ENCODE peak calls at places on chromosomes 4 and X, in eight cellular contexts. Z is EH; K is activated CD4-positive, alpha-beta T cell treated with anti-CD3 and anti-CD28 coated beads, Interleukin-2, amount 50 U/mL, for 1 hour; P is NCI-H774; B is sciatic nerve; L is AG20443; T is RCC 7860; G is GM18507. U is an unnamed sample.
A peak's percentile ranks its signal among the peaks of the same experiment; 100 is the strongest.

GRCh38 chr4:154722262-154722661 is 21.5 kb upstream of the LRAT start:
- DNase-seq in Z (no peak), K (no peak), P (no peak), B (no peak), L (no peak), T (no peak), G (no peak), U (no peak)

GRCh38 chrX:153814591-153815315 is 15.6 kb downstream of the PDZD4 start:
- DNase-seq in Z (no peak), K (no peak), P (no peak), B (no peak), L (no peak), T (no peak), G (no peak), U (no peak)

GRCh38 chrX:103488332-103488731 is 31.0 kb downstream of the RAB40A start:
- DNase-seq in Z (peak; percentile 32), K (no peak), P (no peak), B (no peak), L (peak; percentile 48), T (no peak), G (no peak), U (no peak)

GRCh38 chr4:154577324-154577723 is 13.2 kb downstream of the FGA start:
- DNase-seq in Z (no peak), K (no peak), P (no peak), B (no peak), L (no peak), T (no peak), G (no peak), U (no peak)

GRCh38 chr4:48554606-48555005 is 64.6 kb downstream of the ZAR1 start:
- DNase-seq in Z (no peak), K (no peak), P (no peak), B (no peak), L (no peak), T (no peak), G (no peak), U (no peak)

GRCh38 chr4:124530464-124531077 is 182.0 kb downstream of the ANKRD50 start:
- DNase-seq in Z (peak; percentile 15), K (no peak), P (no peak), B (no peak), L (no peak), T (no peak), G (no peak), U (no peak)

GRCh38 chrX:1481636-1482529 is 29.2 kb upstream of the ASMTL start:
- DNase-seq in Z (peak; percentile 86), K (peak; percentile 70), P (no peak), B (no peak), L (peak; percentile 84), T (peak; percentile 13), G (no peak), U (no peak)

GRCh38 chr4:17115546-17115945 is 217.1 kb upstream of the LDB2 start:
- DNase-seq in Z (no peak), K (no peak), P (no peak), B (no peak), L (no peak), T (no peak), G (no peak), U (no peak)

GRCh38 chrX:124476562-124476961 is 130.2 kb downstream of the SH2D1A start:
- DNase-seq in Z (no peak), K (no peak), P (no peak), B (no peak), L (no peak), T (no peak), G (no peak), U (no peak)

GRCh38 chrX:154317391-154318000 is 21.9 kb downstream of the TKTL1 start:
- DNase-seq in Z (peak; percentile 36), K (no peak), P (no peak), B (no peak), L (peak; percentile 27), T (no peak), G (no peak), U (no peak)

GRCh38 chrX:1178580-1179057 is 33.8 kb downstream of the CRLF2 start:
- DNase-seq in Z (peak; percentile 65), K (no peak), P (no peak), B (no peak), L (no peak), T (no peak), G (no peak), U (no peak)

GRCh38 chr4:162485486-162485885 is 321.7 kb upstream of the FSTL5 start:
- DNase-seq in Z (peak; percentile 2), K (no peak), P (no peak), B (no peak), L (no peak), T (peak; percentile 54), G (no peak), U (no peak)

GRCh38 chr4:136687596-136687995 is 844.7 kb downstream of the PCDH18 start:
- DNase-seq in Z (no peak), K (no peak), P (no peak), B (no peak), L (no peak), T (no peak), G (no peak), U (no peak)